ENCODE peak calls at places on chromosome 15, in four cellular contexts. I is PC-3, G is cardiac muscle cell, K is adrenal gland. V is an unnamed sample.

GRCh38 chr15:73355866-73356265 is 12.9 kb downstream of the HCN4 start:
- DNase-seq in I (no peak), G (no peak), K (no peak), V (no peak)

GRCh38 chr15:45129651-45130129 is at the start of the genes DUOX1 and DUOXA1:
- DNase-seq in I (no peak), G (peak; percentile 30), K (no peak), V (no peak)

GRCh38 chr15:70627734-70628541 is 135.4 kb downstream of the UACA start:
- DNase-seq in I (no peak), G (no peak), K (no peak), V (no peak)

GRCh38 chr15:27427386-27427785 is 456.4 kb downstream of the GABRG3 start:
- DNase-seq in I (no peak), G (no peak), K (no peak), V (no peak)

GRCh38 chr15:33008284-33009011 is 186.1 kb downstream of the FMN1 start:
- DNase-seq in I (no peak), G (no peak), K (no peak), V (no peak)

GRCh38 chr15:101478701-101479341 is 10.7 kb downstream of the PCSK6 start:
- DNase-seq in I (no peak), G (no peak), K (no peak), V (no peak)

GRCh38 chr15:73295630-73296286 is 73.0 kb downstream of the HCN4 start:
- DNase-seq in I (no peak), G (peak; percentile 90), K (no peak), V (no peak)

GRCh38 chr15:40878785-40879184 is 4.8 kb upstream of the RHOV start:
- DNase-seq in I (peak; percentile 88), G (no peak), K (no peak), V (no peak)

GRCh38 chr15:44536298-44536961 is 517 bp upstream of the EIF3J start:
- DNase-seq in I (peak; percentile 82), G (peak; percentile 92), K (peak; percentile 86), V (no peak)

GRCh38 chr15:74403981-74404563 is 29.7 kb downstream of the SEMA7A start:
- DNase-seq in I (no peak), G (no peak), K (no peak), V (no peak)

GRCh38 chr15:73906346-73907017 is 19.8 kb upstream of the LOXL1 start:
- DNase-seq in I (no peak), G (no peak), K (no peak), V (no peak)

GRCh38 chr15:81293728-81294500 is 30.0 kb downstream of the STARD5 start:
- DNase-seq in I (no peak), G (no peak), K (no peak), V (peak; percentile 90)

GRCh38 chr15:45647828-45648227 is 13.0 kb downstream of the SQOR start:
- DNase-seq in I (no peak), G (no peak), K (no peak), V (no peak)

GRCh38 chr15:41919954-41920538 is 26.2 kb upstream of the SPTBN5 start:
- DNase-seq in I (no peak), G (no peak), K (no peak), V (no peak)

GRCh38 chr15:74839526-74840395 is 3.2 kb downstream of the ULK3 start:
- DNase-seq in I (no peak), G (no peak), K (no peak), V (no peak)

GRCh38 chr15:76139368-76140068 is 79.7 kb downstream of the TMEM266 start:
- DNase-seq in I (peak; percentile 86), G (peak; percentile 83), K (peak; percentile 79), V (peak; percentile 67)

GRCh38 chr15:41937568-41937923 is 34.8 kb downstream of the EHD4 start:
- DNase-seq in I (no peak), G (no peak), K (no peak), V (no peak)

GRCh38 chr15:62539236-62539635 is 374.2 kb upstream of the C2CD4B start:
- DNase-seq in I (no peak), G (no peak), K (no peak), V (no peak)

GRCh38 chr15:82031871-82032270 is 13.9 kb downstream of the MEX3B start:
- DNase-seq in I (no peak), G (no peak), K (no peak), V (no peak)

GRCh38 chr15:70486451-70487379 is 276.6 kb downstream of the UACA start:
- DNase-seq in I (peak; percentile 65), G (no peak), K (no peak), V (peak; percentile 76)

GRCh38 chr15:46709461-46709860 is 1007.8 kb upstream of the SEMA6D start:
- DNase-seq in I (no peak), G (no peak), K (no peak), V (no peak)

GRCh38 chr15:82646250-82647044 is 716 bp downstream of the CPEB1 start:
- DNase-seq in I (no peak), G (peak; percentile 15), K (peak; percentile 42), V (no peak)

GRCh38 chr15:45187894-45188830 is at the start of gene SHF:
- DNase-seq in I (no peak), G (peak; percentile 92), K (peak; percentile 63), V (peak; percentile 49)

DNA sequence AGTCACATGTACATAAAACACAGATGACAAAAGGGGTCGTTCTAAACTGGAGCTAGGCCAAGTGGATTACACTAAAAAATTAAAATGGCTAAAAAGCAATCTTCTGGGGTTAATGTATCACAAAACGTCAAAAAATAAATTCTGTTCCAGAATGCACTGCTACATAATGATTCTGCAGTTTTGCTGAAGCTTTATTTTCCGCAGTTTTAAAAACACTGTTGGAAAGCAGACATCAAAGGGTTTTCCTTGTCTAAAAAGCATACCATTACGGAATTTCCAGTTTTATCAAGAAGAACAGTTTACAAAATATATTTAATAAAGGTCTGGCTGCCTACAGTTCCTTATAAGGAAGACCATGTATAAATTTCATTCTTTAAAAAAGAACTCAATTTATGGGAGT is 1.4 kb downstream of the DMXL2 start:
- DNase-seq in I (no peak), G (no peak), K (no peak), V (no peak)
- H3K4me3 ChIP-seq in I (peak overlapping the region; percentile 86), G (peak overlapping the region; percentile 66), K (peak overlapping the region; percentile 87), V (no peak overlapping the region)

GRCh38 chr15:69093614-69094013 is 66.8 kb upstream of the GLCE start:
- DNase-seq in I (no peak), G (no peak), K (no peak), V (no peak)

GRCh38 chr15:69094124-69095030 is 66.1 kb upstream of the GLCE start:
- DNase-seq in I (no peak), G (no peak), K (no peak), V (no peak)

GRCh38 chr15:69093127-69093526 is 67.3 kb upstream of the GLCE start:
- DNase-seq in I (peak; percentile 44), G (no peak), K (no peak), V (no peak)

GRCh38 chr15:69090197-69090948 is 70.1 kb upstream of the GLCE start:
- DNase-seq in I (no peak), G (no peak), K (no peak), V (no peak)

GRCh38 chr15:69092159-69092558 is 68.3 kb upstream of the GLCE start:
- DNase-seq in I (peak; percentile 98), G (no peak), K (no peak), V (no peak)
- H3K27ac ChIP-seq in I (peak overlapping the region; percentile 73), G (no peak overlapping the region), K (no peak overlapping the region), V (no peak overlapping the region)

GRCh38 chr15:78396976-78397375 is 41.0 kb upstream of the IREB2 start:
- DNase-seq in I (peak; percentile 33), G (no peak), K (peak; percentile 61), V (no peak)
- H3K4me3 ChIP-seq in I (no peak overlapping the region), G (no peak overlapping the region), K (no peak overlapping the region), V (no peak overlapping the region)

DNA sequence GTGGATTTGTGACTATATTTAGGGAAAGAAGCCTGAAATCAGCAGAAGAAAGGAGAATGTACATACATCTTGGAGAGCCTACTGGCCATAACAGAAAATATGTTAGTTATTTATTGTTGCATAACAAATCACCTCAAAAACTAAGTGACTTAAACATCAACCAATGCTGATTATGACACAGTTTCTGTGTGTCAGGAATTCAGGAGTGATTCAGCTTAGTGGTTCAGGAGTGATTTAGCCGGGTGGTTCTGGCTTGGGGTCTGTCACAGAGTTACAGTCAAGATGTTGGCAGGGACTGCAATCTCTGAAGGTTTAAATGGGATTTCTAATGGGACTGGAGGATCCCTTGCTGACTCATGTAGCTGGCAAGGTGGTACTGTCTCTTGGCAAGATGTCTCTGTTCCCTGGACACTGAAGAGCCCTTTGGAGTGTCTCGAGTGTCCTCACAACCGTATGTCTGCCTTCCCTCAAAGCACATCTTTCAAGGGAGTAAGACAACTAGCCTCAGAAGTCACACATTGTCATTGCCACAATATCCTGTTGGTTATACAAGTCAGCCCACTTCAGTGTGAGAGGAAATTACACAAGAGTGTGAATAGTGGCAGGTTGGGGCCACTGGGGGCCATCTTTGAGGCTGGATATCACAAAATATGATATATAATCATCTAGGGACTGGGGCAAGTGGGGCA is 248.9 kb downstream of the SV2B start:
- DNase-seq in I (no peak), G (no peak), K (no peak), V (no peak)
- H3K27ac ChIP-seq in I (no peak overlapping the region), G (no peak overlapping the region), K (no peak overlapping the region), V (no peak overlapping the region)

V was measured in CD4-positive, alpha-beta memory T cell.